ENCODE peak calls at places on chromosomes 4 and X, in four cellular contexts. One of them, this sample, is unnamed.

GRCh38 chr4:155787113-155787710 is 28.4 kb downstream of the GUCY1B1 start:
- DNase-seq in GM12878: peak; percentile 19
- DNase-seq in SK-N-SH: peak; percentile 65
- DNase-seq in HepG2: peak; percentile 28
- DNase-seq in this sample: peak; percentile 10

GRCh38 chr4:102037566-102037965 is 247.0 kb downstream of the BANK1 start:
- DNase-seq in SK-N-SH: no peak
- DNase-seq in HepG2: no peak
- DNase-seq in GM12878: no peak
- DNase-seq in this sample: no peak

GRCh38 chr4:76989391-76990061 is 40.0 kb downstream of the SEPTIN11 start:
- DNase-seq in SK-N-SH: no peak
- DNase-seq in GM12878: no peak
- DNase-seq in HepG2: no peak
- DNase-seq in this sample: no peak

GRCh38 chr4:145887241-145887964 is 51.2 kb downstream of the ZNF827 start:
- DNase-seq in HepG2: no peak
- DNase-seq in SK-N-SH: no peak
- DNase-seq in GM12878: no peak
- DNase-seq in this sample: no peak

GRCh38 chrX:8971116-8971515 is 62.8 kb downstream of the FAM9B start:
- DNase-seq in SK-N-SH: peak; percentile 10
- DNase-seq in GM12878: no peak
- DNase-seq in HepG2: peak; percentile 39
- DNase-seq in this sample: peak; percentile 67

GRCh38 chrX:155774387-155774786 is 106.8 kb upstream of the VAMP7 start:
- DNase-seq in SK-N-SH: no peak
- DNase-seq in HepG2: no peak
- DNase-seq in GM12878: no peak
- DNase-seq in this sample: no peak

GRCh38 chr4:81577392-81577791 is 105.7 kb upstream of the RASGEF1B start:
- DNase-seq in SK-N-SH: no peak
- DNase-seq in GM12878: no peak
- DNase-seq in HepG2: no peak
- DNase-seq in this sample: no peak

GRCh38 chr4:7826176-7826908 is 113.3 kb downstream of the AFAP1 start:
- DNase-seq in HepG2: no peak
- DNase-seq in GM12878: no peak
- DNase-seq in SK-N-SH: no peak
- DNase-seq in this sample: no peak

GRCh38 chr4:31089815-31090214 is 369.6 kb downstream of the PCDH7 start:
- DNase-seq in HepG2: no peak
- DNase-seq in GM12878: no peak
- DNase-seq in SK-N-SH: no peak
- DNase-seq in this sample: peak; percentile 2

GRCh38 chrX:142663330-142664095 is 362.2 kb upstream of the SPANXN4 start:
- DNase-seq in SK-N-SH: no peak
- DNase-seq in GM12878: no peak
- DNase-seq in HepG2: no peak
- DNase-seq in this sample: no peak

GRCh38 chr4:26424143-26424542 is 66.1 kb downstream of the CCKAR start:
- DNase-seq in SK-N-SH: no peak
- DNase-seq in GM12878: no peak
- DNase-seq in HepG2: no peak
- DNase-seq in this sample: no peak

GRCh38 chr4:128862608-128863313 is 53.3 kb downstream of the JADE1 start:
- DNase-seq in SK-N-SH: no peak
- DNase-seq in HepG2: no peak
- DNase-seq in GM12878: peak; percentile 63
- DNase-seq in this sample: peak; percentile 16

GRCh38 chr4:15325987-15326386 is 101.8 kb upstream of the C1QTNF7 start:
- DNase-seq in GM12878: no peak
- DNase-seq in HepG2: no peak
- DNase-seq in SK-N-SH: no peak
- DNase-seq in this sample: no peak

GRCh38 chr4:182898479-182898799 is 18.7 kb downstream of the DCTD start:
- DNase-seq in SK-N-SH: no peak
- DNase-seq in GM12878: no peak
- DNase-seq in HepG2: no peak
- DNase-seq in this sample: no peak

GRCh38 chr4:79576480-79576803 is 168.4 kb upstream of the GK2 start:
- DNase-seq in SK-N-SH: peak; percentile 48
- DNase-seq in HepG2: peak; percentile 21
- DNase-seq in GM12878: no peak
- DNase-seq in this sample: peak; percentile 13

GRCh38 chr4:17447675-17448298 is 64.1 kb downstream of the QDPR start:
- DNase-seq in SK-N-SH: peak; percentile 69
- DNase-seq in GM12878: peak; percentile 37
- DNase-seq in HepG2: peak; percentile 67
- DNase-seq in this sample: peak; percentile 61

GRCh38 chrX:113522814-113523213 is 682.2 kb upstream of the AMOT start:
- DNase-seq in GM12878: peak; percentile 38
- DNase-seq in SK-N-SH: no peak
- DNase-seq in HepG2: no peak
- DNase-seq in this sample: no peak

GRCh38 chrX:102651242-102651967 is at the start of gene GPRASP1:
- DNase-seq in GM12878: no peak
- DNase-seq in SK-N-SH: peak; percentile 72
- DNase-seq in HepG2: no peak
- DNase-seq in this sample: no peak

GRCh38 chr4:171203425-171203824 is 609.8 kb upstream of the GALNTL6 start:
- DNase-seq in SK-N-SH: no peak
- DNase-seq in HepG2: no peak
- DNase-seq in GM12878: no peak
- DNase-seq in this sample: peak; percentile 78

GRCh38 chr4:1403591-1404572 is 2.4 kb downstream of the NKX1-1 start:
- DNase-seq in SK-N-SH: peak; percentile 50
- DNase-seq in HepG2: no peak
- DNase-seq in GM12878: no peak
- DNase-seq in this sample: no peak

GRCh38 chr4:4754641-4755040 is 104.8 kb upstream of the MSX1 start:
- DNase-seq in HepG2: peak; percentile 29
- DNase-seq in GM12878: no peak
- DNase-seq in SK-N-SH: peak; percentile 75
- DNase-seq in this sample: no peak

GRCh38 chrX:119763175-119763574 is 4.8 kb downstream of the SOWAHD start:
- DNase-seq in SK-N-SH: no peak
- DNase-seq in HepG2: no peak
- DNase-seq in GM12878: no peak
- DNase-seq in this sample: no peak

GRCh38 chr4:1026115-1026514 is 14.7 kb downstream of the FGFRL1 start:
- DNase-seq in GM12878: peak; percentile 56
- DNase-seq in HepG2: no peak
- DNase-seq in SK-N-SH: peak; percentile 67
- DNase-seq in this sample: no peak

GRCh38 chrX:66030505-66031317 is 9.2 kb downstream of the VSIG4 start:
- DNase-seq in SK-N-SH: peak; percentile 7
- DNase-seq in GM12878: no peak
- DNase-seq in HepG2: peak; percentile 0
- DNase-seq in this sample: no peak

GRCh38 chr4:47104986-47105385 is 73.6 kb downstream of the GABRB1 start:
- DNase-seq in HepG2: no peak
- DNase-seq in SK-N-SH: no peak
- DNase-seq in GM12878: no peak
- DNase-seq in this sample: no peak

GRCh38 chrX:12241026-12241425 is 102.8 kb downstream of the FRMPD4 start:
- DNase-seq in GM12878: no peak
- DNase-seq in SK-N-SH: no peak
- DNase-seq in HepG2: no peak
- DNase-seq in this sample: no peak

GRCh38 chr4:66266035-66266434 is 595.7 kb upstream of the EPHA5 start:
- DNase-seq in SK-N-SH: no peak
- DNase-seq in HepG2: no peak
- DNase-seq in GM12878: no peak
- DNase-seq in this sample: no peak

GRCh38 chr4:113701156-113701555 is 60.4 kb downstream of the CAMK2D start:
- DNase-seq in SK-N-SH: no peak
- DNase-seq in HepG2: peak; percentile 32
- DNase-seq in GM12878: no peak
- DNase-seq in this sample: no peak
- TF ChIP-seq PBX3 in SK-N-SH: no peak
- TF ChIP-seq PBX3 in HepG2: no peak
- TF ChIP-seq PBX3 in GM12878: no peak
- TF ChIP-seq PBX3 in this sample: no peak

GRCh38 chr4:21699437-21699836 is 249.1 kb downstream of the KCNIP4 start:
- DNase-seq in GM12878: no peak
- DNase-seq in HepG2: no peak
- DNase-seq in SK-N-SH: no peak
- DNase-seq in this sample: no peak

GRCh38 chr4:21692211-21692610 is 256.4 kb downstream of the KCNIP4 start:
- DNase-seq in GM12878: no peak
- DNase-seq in HepG2: no peak
- DNase-seq in SK-N-SH: no peak
- DNase-seq in this sample: no peak

GRCh38 chr4:21697583-21697982 is 251.0 kb downstream of the KCNIP4 start:
- DNase-seq in SK-N-SH: peak; percentile 35
- DNase-seq in HepG2: no peak
- DNase-seq in GM12878: no peak
- DNase-seq in this sample: peak; percentile 6
- TF ChIP-seq PBX3 in SK-N-SH: no peak
- TF ChIP-seq PBX3 in HepG2: no peak
- TF ChIP-seq PBX3 in GM12878: no peak
- TF ChIP-seq PBX3 in this sample: no peak

DNA sequence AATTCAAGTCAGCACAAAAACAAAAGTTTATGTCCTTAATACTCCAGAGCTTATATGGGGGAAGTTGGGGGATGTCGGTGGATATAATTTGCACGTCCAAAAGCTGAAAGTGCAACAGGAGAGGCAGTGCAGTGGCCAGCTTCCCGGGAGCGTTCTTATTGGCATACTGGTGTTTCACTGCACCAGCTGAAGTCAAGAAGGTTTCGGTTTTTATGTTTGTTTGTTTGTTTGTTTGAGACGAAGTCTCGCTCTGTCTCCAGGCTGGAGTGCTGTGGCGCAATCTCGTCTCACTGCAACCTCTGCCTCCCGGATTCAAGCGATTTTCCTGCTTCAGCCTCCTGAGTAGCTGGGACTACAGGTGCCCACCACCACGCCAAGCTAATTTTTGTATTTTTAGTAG is 28.6 kb upstream of the TLR3 start:
- DNase-seq in GM12878: no peak
- DNase-seq in SK-N-SH: no peak
- DNase-seq in HepG2: no peak
- DNase-seq in this sample: no peak
- TF ChIP-seq PBX3 in GM12878: no peak
- TF ChIP-seq PBX3 in SK-N-SH: no peak
- TF ChIP-seq PBX3 in HepG2: no peak
- TF ChIP-seq PBX3 in this sample: no peak

DNA sequence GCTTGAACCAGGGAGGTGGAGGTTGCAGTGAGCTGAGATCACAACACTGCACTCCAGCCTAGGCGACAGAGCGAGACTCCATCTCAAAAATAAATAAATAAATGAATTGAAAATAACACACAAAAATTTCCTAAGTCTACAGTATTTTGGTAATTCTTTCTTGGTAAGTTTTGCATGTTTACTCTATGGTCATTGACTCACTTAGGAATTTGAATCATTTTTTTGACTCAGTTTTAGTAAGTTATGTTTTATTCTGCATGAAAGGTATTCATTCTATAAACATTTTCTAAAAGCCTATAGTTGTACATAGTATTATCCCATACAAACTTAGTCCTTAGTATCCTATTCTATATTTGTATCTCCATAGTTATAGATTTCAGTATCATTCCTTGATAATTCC is 772.9 kb upstream of the SLIT2 start:
- DNase-seq in GM12878: no peak
- DNase-seq in HepG2: no peak
- DNase-seq in SK-N-SH: no peak
- DNase-seq in this sample: no peak
- TF ChIP-seq PBX3 in GM12878: no peak
- TF ChIP-seq PBX3 in HepG2: no peak
- TF ChIP-seq PBX3 in SK-N-SH: no peak
- TF ChIP-seq PBX3 in this sample: no peak

DNA sequence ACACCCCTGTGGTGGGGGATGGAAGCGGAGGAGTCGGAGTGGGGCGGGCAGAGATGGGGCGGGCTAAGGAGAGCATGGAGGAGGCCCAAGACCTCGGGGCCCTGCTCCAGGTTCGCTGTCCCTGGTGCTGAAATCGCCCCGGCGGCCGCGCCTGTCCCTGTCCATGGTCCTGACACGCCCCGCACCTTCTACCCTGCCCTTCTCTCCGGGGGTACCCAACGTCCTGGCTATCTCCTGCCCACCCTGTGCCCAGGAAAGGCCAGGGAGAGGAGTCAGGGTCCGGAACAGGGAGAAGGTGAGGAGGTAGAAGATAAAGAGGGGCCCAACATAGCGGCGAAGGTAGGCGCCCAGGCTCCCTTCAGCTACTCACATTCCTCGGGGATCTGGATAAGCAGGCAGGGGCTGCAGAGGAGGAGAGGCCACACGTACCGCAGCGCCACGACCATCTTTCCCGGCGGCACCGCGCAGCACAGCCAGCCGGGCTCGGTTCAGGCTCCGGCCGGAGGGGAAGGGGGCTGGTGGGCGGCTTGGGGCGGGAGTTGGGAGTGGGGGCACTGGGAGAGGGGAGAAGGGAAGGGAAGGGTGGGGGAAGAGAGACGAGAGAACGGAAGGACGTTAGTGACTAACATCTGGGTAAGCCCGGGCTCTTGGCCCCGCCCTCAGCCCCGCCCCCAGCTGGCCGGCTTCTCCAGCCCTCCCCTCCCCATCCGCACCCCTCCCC is 10.4 kb downstream of the L1CAM start:
- DNase-seq in HepG2: no peak
- DNase-seq in SK-N-SH: peak; percentile 80
- DNase-seq in GM12878: no peak
- DNase-seq in this sample: no peak
- TF ChIP-seq PBX3 in HepG2: peak; percentile 99
- TF ChIP-seq PBX3 in SK-N-SH: no peak
- TF ChIP-seq PBX3 in GM12878: no peak
- TF ChIP-seq PBX3 in this sample: no peak

GRCh38 chr4:2591189-2591588 is 54.7 kb downstream of the FAM193A start:
- DNase-seq in GM12878: no peak
- DNase-seq in SK-N-SH: peak; percentile 54
- DNase-seq in HepG2: no peak
- DNase-seq in this sample: no peak
- TF ChIP-seq PBX3 in GM12878: no peak
- TF ChIP-seq PBX3 in SK-N-SH: no peak
- TF ChIP-seq PBX3 in HepG2: no peak
- TF ChIP-seq PBX3 in this sample: no peak

GRCh38 chr4:110361921-110362320 is 114.0 kb upstream of the ENPEP start:
- DNase-seq in HepG2: no peak
- DNase-seq in SK-N-SH: no peak
- DNase-seq in GM12878: no peak
- DNase-seq in this sample: no peak
- TF ChIP-seq PBX3 in HepG2: no peak
- TF ChIP-seq PBX3 in SK-N-SH: no peak
- TF ChIP-seq PBX3 in GM12878: no peak
- TF ChIP-seq PBX3 in this sample: no peak